ENCODE peak calls at places on chromosomes 2 and 18, in seven cellular contexts. K is hepatocyte, H is K562, A is neural progenitor cell, V is neuronal stem cell, G is transverse colon, Q is IMR-90. T is an unnamed sample.

GRCh38 chr2:99442837-99443236 is 47.0 kb downstream of the REV1 start:
- DNase-seq in K (no peak), H (peak; percentile 11), A (peak; percentile 7), V (no peak), G (no peak), Q (peak; percentile 28), T (no peak)

GRCh38 chr2:135151615-135152014 is 99.5 kb downstream of the RAB3GAP1 start:
- DNase-seq in K (no peak), H (no peak), A (no peak), V (no peak), G (no peak), Q (no peak), T (no peak)

GRCh38 chr2:16860627-16861026 is 195.0 kb upstream of the CYRIA start:
- DNase-seq in K (no peak), H (no peak), A (no peak), V (no peak), G (no peak), Q (no peak), T (no peak)

GRCh38 chr2:83229443-83229842 is 1229.6 kb downstream of the SUCLG1 start:
- DNase-seq in K (no peak), H (no peak), A (no peak), V (no peak), G (no peak), Q (no peak), T (no peak)

GRCh38 chr18:48136051-48136543 is 205.6 kb upstream of the SMAD2 start:
- DNase-seq in K (no peak), H (no peak), A (peak; percentile 37), V (no peak), G (peak; percentile 53), Q (no peak), T (no peak)

GRCh38 chr2:66437601-66438497 is 2.9 kb downstream of the MEIS1 start:
- DNase-seq in K (peak; percentile 22), H (no peak), A (peak; percentile 77), V (no peak), G (no peak), Q (no peak), T (no peak)

GRCh38 chr2:239688840-239689239 is 288.0 kb upstream of the HDAC4 start:
- DNase-seq in K (no peak), H (no peak), A (no peak), V (no peak), G (no peak), Q (no peak), T (no peak)

GRCh38 chr2:215657844-215658243 is 222.0 kb upstream of the FN1 start:
- DNase-seq in K (peak; percentile 42), H (no peak), A (no peak), V (no peak), G (no peak), Q (peak; percentile 99), T (no peak)

GRCh38 chr2:182652326-182652725 is 63.7 kb upstream of the DNAJC10 start:
- DNase-seq in K (no peak), H (no peak), A (no peak), V (no peak), G (no peak), Q (no peak), T (peak; percentile 67)

GRCh38 chr2:109736177-109736827 is 57.8 kb upstream of the RGPD5 start:
- DNase-seq in K (peak; percentile 69), H (peak; percentile 16), A (peak; percentile 69), V (peak; percentile 36), G (peak; percentile 59), Q (peak; percentile 65), T (peak; percentile 6)

GRCh38 chr2:3867451-3867850 is 164.1 kb downstream of the DCDC2C start:
- DNase-seq in K (peak; percentile 16), H (no peak), A (no peak), V (no peak), G (no peak), Q (no peak), T (no peak)

GRCh38 chr2:179677746-179678505 is 183.5 kb downstream of the ZNF385B start:
- DNase-seq in K (no peak), H (no peak), A (no peak), V (no peak), G (no peak), Q (no peak), T (no peak)

GRCh38 chr2:62320657-62321357 is 124.9 kb downstream of the B3GNT2 start:
- DNase-seq in K (no peak), H (no peak), A (peak; percentile 47), V (no peak), G (no peak), Q (no peak), T (no peak)

GRCh38 chr2:174711206-174711605 is 53.1 kb downstream of the CHRNA1 start:
- DNase-seq in K (no peak), H (no peak), A (no peak), V (no peak), G (no peak), Q (peak; percentile 84), T (no peak)

GRCh38 chr2:54475285-54475684 is 19.2 kb downstream of the SPTBN1 start:
- DNase-seq in K (no peak), H (no peak), A (no peak), V (no peak), G (no peak), Q (no peak), T (no peak)

GRCh38 chr2:54471221-54471711 is 15.1 kb downstream of the SPTBN1 start:
- DNase-seq in K (peak; percentile 61), H (no peak), A (no peak), V (no peak), G (no peak), Q (peak; percentile 81), T (no peak)

GRCh38 chr2:54475919-54476318 is 19.8 kb downstream of the SPTBN1 start:
- DNase-seq in K (no peak), H (no peak), A (no peak), V (no peak), G (no peak), Q (no peak), T (no peak)

GRCh38 chr2:54476852-54477251 is 20.7 kb downstream of the SPTBN1 start:
- DNase-seq in K (no peak), H (no peak), A (no peak), V (no peak), G (no peak), Q (peak; percentile 55), T (no peak)

DNA sequence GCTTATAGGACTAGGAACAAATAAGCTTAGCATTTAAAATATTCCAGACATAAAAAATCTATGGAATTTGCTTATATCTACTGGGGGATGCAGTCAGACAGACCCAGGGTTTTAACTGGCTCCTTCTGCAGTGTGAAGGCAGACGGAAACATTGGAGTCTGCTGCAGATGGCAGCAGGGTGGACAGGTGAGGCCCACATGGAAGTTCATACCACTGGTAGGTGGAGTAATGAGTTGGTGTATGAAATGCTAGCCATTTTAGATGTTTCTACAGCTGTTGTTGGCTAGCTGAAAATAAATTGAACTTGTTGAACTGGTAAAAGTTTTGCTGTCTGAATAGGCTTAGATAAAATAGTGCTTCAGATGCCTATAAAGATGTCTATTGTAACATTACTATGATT is 17.7 kb downstream of the SPTBN1 start:
- DNase-seq in K (no peak), H (no peak), A (no peak), V (no peak), G (no peak), Q (no peak), T (no peak)
- H3K4me1 ChIP-seq in K (peaks cover 24% of the 10 kb centered on the region), H (peaks cover 2% of the 10 kb centered on the region), A (peaks cover 14% of the 10 kb centered on the region), V (no peaks in the 10 kb centered on the region), G (peaks cover 54% of the 10 kb centered on the region), Q (peaks cover 21% of the 10 kb centered on the region), T (no peaks in the 10 kb centered on the region)

DNA sequence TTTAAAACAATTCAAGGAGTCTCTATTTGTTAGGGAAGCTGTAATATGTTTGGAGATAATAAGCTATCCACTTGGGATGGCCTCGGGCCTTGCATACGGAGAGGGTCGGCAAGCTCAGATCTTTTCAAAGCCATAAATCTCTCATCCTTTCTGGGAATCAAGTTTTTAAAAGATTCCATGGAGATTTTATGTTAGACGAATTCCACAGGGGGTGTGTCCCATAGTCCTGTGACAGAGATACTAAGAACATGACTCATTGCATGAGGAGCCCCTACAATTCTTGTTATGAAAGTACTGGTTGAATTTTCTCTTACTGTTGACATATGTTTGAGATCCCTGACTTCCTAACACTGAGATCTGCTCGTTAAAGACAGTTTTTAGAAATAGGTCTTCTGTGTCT is 108.7 kb downstream of the FEZ2 start:
- DNase-seq in K (peak; percentile 60), H (no peak), A (no peak), V (no peak), G (no peak), Q (peak; percentile 78), T (no peak)
- H3K27ac ChIP-seq in K (peak overlapping the region; percentile 79), H (no peak overlapping the region), A (no peak overlapping the region), V (no peak overlapping the region), G (peak overlapping the region; percentile 43), Q (peak overlapping the region; percentile 73), T (no peak overlapping the region)

DNA sequence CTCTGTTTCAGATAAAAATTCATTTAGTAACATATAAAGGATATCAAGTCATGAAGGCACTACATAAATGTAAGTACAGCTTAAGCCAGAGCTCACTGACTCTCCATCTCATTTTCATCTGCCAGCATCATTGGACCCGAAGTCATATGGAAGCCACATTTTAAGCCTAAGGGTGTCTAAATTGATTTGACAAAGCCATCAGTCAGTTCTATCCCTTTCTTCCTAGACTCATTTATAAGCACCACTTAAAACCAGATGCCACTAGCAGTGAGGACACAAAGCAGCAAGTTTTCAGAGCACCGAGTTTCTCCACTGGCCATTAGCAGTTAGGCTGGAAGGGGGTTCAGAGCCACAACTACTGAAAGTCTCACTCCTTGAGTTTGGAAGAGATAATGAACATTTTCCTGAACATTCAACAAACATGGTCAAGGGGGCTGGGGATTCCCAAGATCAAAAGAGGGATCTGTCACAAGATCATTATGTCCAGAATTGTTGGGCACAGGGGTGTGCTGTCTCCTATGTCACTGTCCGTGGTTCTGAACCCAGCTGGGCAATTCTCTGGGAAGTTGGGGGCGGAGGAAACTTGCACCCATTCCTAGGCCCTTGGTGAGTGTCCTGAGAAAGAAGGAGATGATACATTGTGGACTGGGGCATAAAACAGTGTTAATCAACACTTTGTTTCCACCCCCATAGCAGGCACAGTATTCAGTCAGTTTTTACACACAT is 158.5 kb upstream of the LMAN1 start:
- DNase-seq in K (peak; percentile 40), H (no peak), A (peak; percentile 58), V (peak; percentile 32), G (no peak), Q (peak; percentile 33), T (no peak)
- H3K4me1 ChIP-seq in K (peaks cover 17% of the 10 kb centered on the region), H (no peaks in the 10 kb centered on the region), A (peaks cover 3% of the 10 kb centered on the region), V (no peaks in the 10 kb centered on the region), G (peaks cover 13% of the 10 kb centered on the region), Q (peaks cover 18% of the 10 kb centered on the region), T (no peaks in the 10 kb centered on the region)

GRCh38 chr18:23179416-23179815 is 44.1 kb downstream of the CABLES1 start:
- DNase-seq in K (no peak), H (no peak), A (no peak), V (no peak), G (no peak), Q (no peak), T (no peak)
- H3K27ac ChIP-seq in K (no peak overlapping the region), H (no peak overlapping the region), A (no peak overlapping the region), V (no peak overlapping the region), G (no peak overlapping the region), Q (peak overlapping the region; percentile 76), T (no peak overlapping the region)

DNA sequence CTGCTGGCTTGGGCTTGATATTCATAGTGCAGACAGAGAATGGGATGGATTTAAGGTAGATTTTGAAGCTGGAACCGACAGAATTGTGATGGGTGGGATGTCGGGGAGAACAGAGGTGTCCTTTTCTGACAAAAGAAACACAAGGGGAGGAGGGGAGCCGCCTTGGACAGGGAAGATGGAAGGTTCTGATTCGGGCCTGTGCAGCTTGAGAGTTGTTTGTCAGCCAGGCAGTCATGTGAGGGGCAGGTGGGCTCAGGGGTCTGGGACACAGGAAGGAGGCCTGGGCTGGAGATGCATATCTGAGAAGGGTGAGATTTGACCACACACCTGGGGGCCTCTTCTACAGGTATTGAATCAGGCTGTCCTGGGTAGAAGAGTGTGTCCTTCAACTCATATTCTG is 41.4 kb downstream of the NPAS2 start:
- DNase-seq in K (no peak), H (no peak), A (no peak), V (no peak), G (no peak), Q (no peak), T (no peak)
- H3K4me1 ChIP-seq in K (peaks cover 9% of the 10 kb centered on the region), H (no peaks in the 10 kb centered on the region), A (no peaks in the 10 kb centered on the region), V (no peaks in the 10 kb centered on the region), G (peaks cover 14% of the 10 kb centered on the region), Q (peaks cover 16% of the 10 kb centered on the region), T (no peaks in the 10 kb centered on the region)